ENCODE peak calls at places on chromosomes 12 and 14, in ten cellular contexts. C, Z, H, I, U, S, E, F, O and T are unnamed samples.

GRCh38 chr14:34937442-34937841 is 45.4 kb upstream of the SRP54 start:
- DNase-seq in C (no peak), Z (no peak), H (no peak), I (no peak), U (no peak), S (no peak), E (no peak), F (no peak), O (no peak), T (no peak)

GRCh38 chr12:107134558-107134957 is 41.2 kb upstream of the CRY1 start:
- DNase-seq in C (no peak), Z (no peak), H (peak), I (no peak), U (no peak), S (peak), E (peak), F (peak), O (no peak), T (no peak)

GRCh38 chr12:23204933-23205778 is 580.2 kb downstream of the ETNK1 start:
- DNase-seq in C (peak), Z (no peak), H (peak), I (no peak), U (peak), S (peak), E (peak), F (peak), O (no peak), T (peak)

GRCh38 chr12:22635812-22636211 is 10.8 kb downstream of the ETNK1 start:
- DNase-seq in C (peak), Z (no peak), H (no peak), I (no peak), U (no peak), S (no peak), E (no peak), F (no peak), O (no peak), T (peak)

GRCh38 chr12:52327830-52328500 is 6.8 kb upstream of the KRT83 start:
- DNase-seq in C (no peak), Z (peak), H (no peak), I (no peak), U (no peak), S (no peak), E (no peak), F (no peak), O (no peak), T (no peak)

GRCh38 chr14:75879031-75879430 is 102.8 kb downstream of the TGFB3 start:
- DNase-seq in C (peak), Z (no peak), H (no peak), I (no peak), U (peak), S (no peak), E (no peak), F (no peak), O (no peak), T (peak)

GRCh38 chr12:106136263-106136662 is 2.5 kb downstream of the NUAK1 start:
- DNase-seq in C (peak), Z (peak), H (peak), I (peak), U (no peak), S (no peak), E (peak), F (peak), O (peak), T (peak)

GRCh38 chr14:34700622-34701130 is 13.7 kb downstream of the CFL2 start:
- DNase-seq in C (no peak), Z (no peak), H (no peak), I (no peak), U (no peak), S (no peak), E (no peak), F (no peak), O (no peak), T (no peak)

GRCh38 chr12:83468988-83469908 is 782.5 kb downstream of the TMTC2 start:
- DNase-seq in C (peak), Z (no peak), H (no peak), I (no peak), U (peak), S (no peak), E (no peak), F (no peak), O (no peak), T (no peak)

GRCh38 chr14:74965770-74966153 is 10.4 kb upstream of the PGF start:
- DNase-seq in C (no peak), Z (peak), H (no peak), I (no peak), U (no peak), S (no peak), E (no peak), F (no peak), O (no peak), T (peak)

GRCh38 chr12:113461666-113462065 is 10.0 kb downstream of the LHX5 start:
- DNase-seq in C (peak), Z (no peak), H (peak), I (no peak), U (no peak), S (no peak), E (peak), F (peak), O (no peak), T (peak)

GRCh38 chr12:31245822-31246469 is 80.0 kb downstream of the SINHCAF start:
- DNase-seq in C (peak), Z (no peak), H (peak), I (no peak), U (no peak), S (no peak), E (no peak), F (peak), O (no peak), T (peak)

GRCh38 chr12:27048822-27049752 is 26.7 kb downstream of the MED21 start:
- DNase-seq in C (peak), Z (no peak), H (peak), I (no peak), U (peak), S (peak), E (no peak), F (no peak), O (no peak), T (peak)

GRCh38 chr12:29733060-29733459 is 50.7 kb downstream of the TMTC1 start:
- DNase-seq in C (no peak), Z (no peak), H (no peak), I (no peak), U (no peak), S (no peak), E (peak), F (no peak), O (no peak), T (peak)

GRCh38 chr12:1660304-1661187 is 30.3 kb upstream of the ADIPOR2 start:
- DNase-seq in C (peak), Z (peak), H (no peak), I (peak), U (no peak), S (no peak), E (peak), F (no peak), O (peak), T (peak)

GRCh38 chr14:20587489-20588154 is at the start of gene RNASE11:
- DNase-seq in C (no peak), Z (no peak), H (no peak), I (no peak), U (no peak), S (no peak), E (no peak), F (no peak), O (no peak), T (no peak)

GRCh38 chr12:52860102-52860838 is 11.5 kb upstream of the KRT78 start:
- DNase-seq in C (peak), Z (no peak), H (no peak), I (no peak), U (no peak), S (no peak), E (peak), F (no peak), O (no peak), T (peak)

GRCh38 chr12:12598864-12599263 is 12.8 kb upstream of the CREBL2 start:
- DNase-seq in C (no peak), Z (no peak), H (no peak), I (no peak), U (no peak), S (no peak), E (no peak), F (no peak), O (no peak), T (no peak)

GRCh38 chr14:34331728-34332623 is 130.1 kb downstream of the SPTSSA start:
- DNase-seq in C (peak), Z (no peak), H (peak), I (peak), U (no peak), S (peak), E (peak), F (peak), O (peak), T (peak)

GRCh38 chr12:105214670-105215375 is 21.2 kb downstream of the APPL2 start:
- DNase-seq in C (no peak), Z (no peak), H (no peak), I (no peak), U (no peak), S (no peak), E (no peak), F (no peak), O (no peak), T (peak)

GRCh38 chr12:15532364-15532977 is 210.2 kb downstream of the PTPRO start:
- DNase-seq in C (peak), Z (no peak), H (no peak), I (no peak), U (peak), S (peak), E (peak), F (peak), O (no peak), T (peak)

GRCh38 chr14:96051642-96052540 is 12.7 kb downstream of the C14orf132 start:
- DNase-seq in C (no peak), Z (no peak), H (peak), I (no peak), U (no peak), S (no peak), E (peak), F (peak), O (no peak), T (no peak)

GRCh38 chr14:36975834-36976233 is 196.6 kb downstream of the SLC25A21 start:
- DNase-seq in C (peak), Z (no peak), H (no peak), I (no peak), U (no peak), S (no peak), E (peak), F (no peak), O (no peak), T (no peak)

GRCh38 chr12:101110856-101111255 is 99.2 kb downstream of the SLC5A8 start:
- DNase-seq in C (no peak), Z (no peak), H (no peak), I (no peak), U (no peak), S (no peak), E (no peak), F (no peak), O (no peak), T (no peak)

GRCh38 chr12:104460041-104460757 is 3.5 kb downstream of the CHST11 start:
- DNase-seq in C (no peak), Z (no peak), H (no peak), I (no peak), U (no peak), S (no peak), E (peak), F (no peak), O (no peak), T (no peak)

GRCh38 chr12:4438834-4439596 is 6.6 kb downstream of the FGF6 start:
- DNase-seq in C (no peak), Z (no peak), H (no peak), I (no peak), U (no peak), S (no peak), E (peak), F (no peak), O (no peak), T (no peak)

GRCh38 chr12:58310828-58311273 is 369.5 kb downstream of the ATP23 start:
- DNase-seq in C (peak), Z (no peak), H (peak), I (no peak), U (peak), S (peak), E (peak), F (no peak), O (no peak), T (peak)

GRCh38 chr12:57477710-57478681 is 1.7 kb downstream of the ARHGAP9 start:
- DNase-seq in C (peak), Z (no peak), H (peak), I (no peak), U (no peak), S (no peak), E (peak), F (peak), O (no peak), T (peak)

GRCh38 chr14:88986146-88986841 is 161.8 kb downstream of the TTC8 start:
- DNase-seq in C (peak), Z (no peak), H (no peak), I (peak), U (peak), S (peak), E (no peak), F (no peak), O (peak), T (peak)

GRCh38 chr14:65206448-65207096 is 104.3 kb upstream of the MAX start:
- DNase-seq in C (peak), Z (no peak), H (no peak), I (no peak), U (no peak), S (no peak), E (peak), F (peak), O (no peak), T (peak)

GRCh38 chr12:2311001-2311778 is 258.4 kb downstream of the CACNA1C start:
- DNase-seq in C (peak), Z (no peak), H (no peak), I (no peak), U (no peak), S (peak), E (no peak), F (no peak), O (no peak), T (no peak)

GRCh38 chr14:91202234-91202974 is 42.1 kb downstream of the GPR68 start:
- DNase-seq in C (no peak), Z (peak), H (peak), I (no peak), U (no peak), S (no peak), E (no peak), F (no peak), O (peak), T (peak)

GRCh38 chr12:62581288-62582064 is 114.8 kb downstream of the MON2 start:
- DNase-seq in C (peak), Z (no peak), H (peak), I (no peak), U (no peak), S (peak), E (peak), F (peak), O (no peak), T (peak)

GRCh38 chr12:62584619-62585018 is 118.0 kb downstream of the MON2 start:
- DNase-seq in C (no peak), Z (no peak), H (no peak), I (no peak), U (no peak), S (no peak), E (no peak), F (no peak), O (no peak), T (no peak)

GRCh38 chr12:62576503-62576902 is 109.9 kb downstream of the MON2 start:
- DNase-seq in C (no peak), Z (no peak), H (no peak), I (no peak), U (no peak), S (no peak), E (no peak), F (no peak), O (no peak), T (no peak)

GRCh38 chr12:62586850-62587249 is 120.2 kb downstream of the MON2 start:
- DNase-seq in C (peak), Z (no peak), H (no peak), I (no peak), U (no peak), S (no peak), E (no peak), F (no peak), O (no peak), T (peak)

DNA sequence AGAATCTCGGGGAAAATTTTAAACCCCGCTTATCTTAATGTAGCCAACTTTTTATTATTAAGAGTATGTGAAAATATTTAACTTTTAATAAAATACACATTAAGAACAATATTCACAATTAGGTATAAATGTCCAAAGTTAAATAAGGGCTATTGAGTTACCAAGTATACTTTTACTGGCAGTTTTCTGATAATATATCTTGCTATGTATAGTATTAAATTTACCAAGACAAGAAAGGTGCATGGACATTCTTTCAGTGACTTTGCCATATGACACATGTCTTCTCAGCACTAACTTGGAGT is 115.4 kb downstream of the MON2 start:
- DNase-seq in C (no peak), Z (no peak), H (no peak), I (no peak), U (no peak), S (no peak), E (no peak), F (no peak), O (no peak), T (no peak)
- TF ChIP-seq CTCF in C (no peak), Z (no peak), H (no peak), I (no peak), U (no peak), S (no peak), E (no peak), F (peak), O (no peak), T (no peak)

GRCh38 chr12:68807576-68808387 is at the start of gene MDM2:
- DNase-seq in C (peak), Z (peak), H (peak), I (peak), U (no peak), S (no peak), E (peak), F (peak), O (peak), T (peak)

GRCh38 chr12:68809190-68810026 is 1.4 kb downstream of the MDM2 start:
- DNase-seq in C (peak), Z (no peak), H (no peak), I (no peak), U (no peak), S (no peak), E (no peak), F (peak), O (no peak), T (peak)

GRCh38 chr12:68806488-68807237 is 1.3 kb upstream of the MDM2 start:
- DNase-seq in C (no peak), Z (no peak), H (no peak), I (no peak), U (no peak), S (no peak), E (peak), F (peak), O (no peak), T (no peak)

GRCh38 chr12:68805592-68806120 is 2.3 kb upstream of the MDM2 start:
- DNase-seq in C (no peak), Z (no peak), H (no peak), I (no peak), U (no peak), S (no peak), E (no peak), F (no peak), O (no peak), T (no peak)

DNA sequence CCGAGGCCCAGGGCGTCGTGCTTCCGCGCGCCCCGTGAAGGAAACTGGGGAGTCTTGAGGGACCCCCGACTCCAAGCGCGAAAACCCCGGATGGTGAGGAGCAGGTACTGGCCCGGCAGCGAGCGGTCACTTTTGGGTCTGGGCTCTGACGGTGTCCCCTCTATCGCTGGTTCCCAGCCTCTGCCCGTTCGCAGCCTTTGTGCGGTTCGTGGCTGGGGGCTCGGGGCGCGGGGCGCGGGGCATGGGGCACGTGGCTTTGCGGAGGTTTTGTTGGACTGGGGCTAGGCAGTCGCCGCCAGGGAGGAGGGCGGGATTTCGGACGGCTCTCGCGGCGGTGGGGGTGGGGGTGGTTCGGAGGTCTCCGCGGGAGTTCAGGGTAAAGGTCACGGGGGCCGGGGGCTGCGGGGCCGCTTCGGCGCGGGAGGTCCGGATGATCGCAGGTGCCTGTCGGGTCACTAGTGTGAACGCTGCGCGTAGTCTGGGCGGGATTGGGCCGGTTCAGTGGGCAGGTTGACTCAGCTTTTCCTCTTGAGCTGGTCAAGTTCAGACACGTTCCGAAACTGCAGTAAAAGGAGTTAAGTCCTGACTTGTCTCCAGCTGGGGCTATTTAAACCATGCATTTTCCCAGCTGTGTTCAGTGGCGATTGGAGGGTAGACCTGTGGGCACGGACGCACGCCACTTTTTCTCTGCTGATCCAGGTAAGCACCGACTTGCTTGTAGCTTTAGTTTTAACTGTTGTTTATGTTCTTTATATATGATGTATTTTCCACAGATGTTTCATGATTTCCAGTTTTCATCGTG is 612 bp downstream of the MDM2 start:
- DNase-seq in C (peak), Z (peak), H (peak), I (peak), U (peak), S (peak), E (peak), F (peak), O (peak), T (peak)
- H3K4me3 ChIP-seq in C (peak), Z (peak), H (peak), I (peak), U (peak), S (peak), E (peak), F (peak), O (peak), T (peak)

DNA sequence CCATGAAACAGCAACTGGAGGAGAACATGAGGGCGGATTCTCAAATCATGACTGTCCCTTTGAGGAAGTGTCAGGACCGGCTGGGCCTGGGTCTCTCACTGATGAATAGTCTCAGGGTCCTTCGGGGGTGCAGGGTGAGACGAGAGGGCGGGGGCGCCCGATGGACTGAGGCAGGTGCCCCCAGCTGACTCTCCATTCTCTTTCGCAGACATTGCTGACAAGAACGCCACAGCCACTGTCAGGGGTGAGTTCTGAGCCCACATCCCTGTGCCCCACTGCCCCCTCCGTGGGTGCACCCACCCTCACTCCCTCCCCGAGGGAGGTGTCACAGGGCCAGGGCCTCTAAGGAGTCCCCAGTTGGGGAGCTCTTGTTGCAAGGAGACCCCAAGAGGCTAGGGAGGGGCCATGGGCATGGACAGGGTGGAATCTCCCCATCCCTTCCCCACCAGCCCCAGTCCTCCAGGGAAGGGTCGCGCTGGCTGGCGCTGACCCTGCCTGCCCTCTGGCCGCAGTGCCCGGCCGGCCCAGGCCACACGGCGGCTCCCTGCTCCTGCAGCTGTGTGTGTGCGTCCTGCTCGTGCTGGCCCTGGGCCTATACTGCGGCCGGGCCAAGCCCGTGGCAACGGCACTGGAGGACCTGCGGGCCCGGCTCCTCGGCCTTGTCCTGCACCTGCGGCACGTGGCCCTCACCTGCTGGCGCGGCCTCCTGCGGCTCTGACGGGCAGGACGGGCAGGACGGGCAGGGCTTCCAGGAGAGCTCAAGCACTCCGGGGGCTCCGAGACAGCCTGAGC is 8.7 kb downstream of the C14orf180 start:
- DNase-seq in C (no peak), Z (no peak), H (no peak), I (no peak), U (no peak), S (no peak), E (no peak), F (no peak), O (no peak), T (no peak)
- TF ChIP-seq CTCF in C (no peak), Z (no peak), H (no peak), I (no peak), U (no peak), S (no peak), E (no peak), F (no peak), O (no peak), T (no peak)

GRCh38 chr12:49547090-49547690 is 8.4 kb downstream of the KCNH3 start:
- DNase-seq in C (no peak), Z (no peak), H (no peak), I (no peak), U (no peak), S (no peak), E (no peak), F (no peak), O (no peak), T (no peak)

GRCh38 chr12:49549735-49550710 is 11.2 kb downstream of the KCNH3 start:
- DNase-seq in C (no peak), Z (no peak), H (no peak), I (no peak), U (no peak), S (no peak), E (no peak), F (peak), O (no peak), T (no peak)

GRCh38 chr12:49546481-49546880 is 7.7 kb downstream of the KCNH3 start:
- DNase-seq in C (no peak), Z (no peak), H (no peak), I (no peak), U (no peak), S (no peak), E (no peak), F (no peak), O (no peak), T (no peak)

GRCh38 chr12:49548822-49549648 is 10.2 kb downstream of the KCNH3 start:
- DNase-seq in C (peak), Z (no peak), H (peak), I (no peak), U (no peak), S (no peak), E (no peak), F (no peak), O (no peak), T (no peak)

GRCh38 chr12:49548481-49548821 is 9.6 kb downstream of the KCNH3 start:
- DNase-seq in C (no peak), Z (no peak), H (no peak), I (no peak), U (no peak), S (no peak), E (no peak), F (no peak), O (no peak), T (no peak)
- H3K4me3 ChIP-seq in C (peak), Z (peak), H (no peak), I (peak), U (no peak), S (no peak), E (no peak), F (no peak), O (no peak), T (no peak)